ENCODE peak calls at places on chromosomes 11 and 22, in seven cellular contexts. One of them, this sample, is unnamed.

GRCh38 chr11:45560153-45560934 is 105.1 kb downstream of the CHST1 start:
- DNase-seq in neuronal stem cell: no peak
- DNase-seq in IMR-90: no peak
- DNase-seq in mesendoderm: peak; percentile 26
- DNase-seq in H1: no peak
- DNase-seq in trophoblast cell: no peak
- DNase-seq in H9: no peak
- DNase-seq in this sample: no peak

GRCh38 chr11:116641561-116642045 is 131.2 kb downstream of the BUD13 start:
- DNase-seq in neuronal stem cell: peak; percentile 30
- DNase-seq in H1: peak; percentile 39
- DNase-seq in H9: peak; percentile 83
- DNase-seq in mesendoderm: peak; percentile 60
- DNase-seq in IMR-90: no peak
- DNase-seq in trophoblast cell: peak; percentile 59
- DNase-seq in this sample: no peak

GRCh38 chr11:79486239-79486984 is 45.6 kb upstream of the TENM4 start:
- DNase-seq in H9: no peak
- DNase-seq in IMR-90: no peak
- DNase-seq in neuronal stem cell: no peak
- DNase-seq in H1: no peak
- DNase-seq in mesendoderm: peak; percentile 85
- DNase-seq in trophoblast cell: peak; percentile 3
- DNase-seq in this sample: no peak

GRCh38 chr11:20289732-20290131 is 73.8 kb upstream of the HTATIP2 start:
- DNase-seq in IMR-90: no peak
- DNase-seq in neuronal stem cell: no peak
- DNase-seq in mesendoderm: no peak
- DNase-seq in H9: no peak
- DNase-seq in H1: no peak
- DNase-seq in trophoblast cell: no peak
- DNase-seq in this sample: no peak

GRCh38 chr22:30890689-30891442 is 77.7 kb downstream of the MORC2 start:
- DNase-seq in neuronal stem cell: peak; percentile 26
- DNase-seq in IMR-90: peak; percentile 10
- DNase-seq in trophoblast cell: peak; percentile 66
- DNase-seq in mesendoderm: peak; percentile 57
- DNase-seq in H9: peak; percentile 74
- DNase-seq in H1: no peak
- DNase-seq in this sample: peak; percentile 12

GRCh38 chr22:48152154-48152775 is 1389.8 kb downstream of the TBC1D22A start:
- DNase-seq in H9: no peak
- DNase-seq in mesendoderm: no peak
- DNase-seq in neuronal stem cell: no peak
- DNase-seq in trophoblast cell: no peak
- DNase-seq in H1: no peak
- DNase-seq in IMR-90: no peak
- DNase-seq in this sample: no peak

GRCh38 chr22:50017701-50018224 is 5.2 kb upstream of the IL17REL start:
- DNase-seq in IMR-90: no peak
- DNase-seq in H9: no peak
- DNase-seq in mesendoderm: no peak
- DNase-seq in neuronal stem cell: no peak
- DNase-seq in trophoblast cell: no peak
- DNase-seq in H1: no peak
- DNase-seq in this sample: no peak

GRCh38 chr11:32149748-32150147 is 58.9 kb downstream of the RCN1 start:
- DNase-seq in H9: no peak
- DNase-seq in IMR-90: no peak
- DNase-seq in H1: no peak
- DNase-seq in neuronal stem cell: no peak
- DNase-seq in trophoblast cell: no peak
- DNase-seq in mesendoderm: no peak
- DNase-seq in this sample: no peak

GRCh38 chr11:100719809-100720221 is 32.7 kb downstream of the ARHGAP42 start:
- DNase-seq in IMR-90: peak; percentile 79
- DNase-seq in trophoblast cell: peak; percentile 9
- DNase-seq in neuronal stem cell: no peak
- DNase-seq in H1: no peak
- DNase-seq in mesendoderm: peak; percentile 98
- DNase-seq in H9: peak; percentile 62
- DNase-seq in this sample: peak; percentile 87

GRCh38 chr11:133982901-133983300 is 26.1 kb upstream of the IGSF9B start:
- DNase-seq in H1: no peak
- DNase-seq in neuronal stem cell: no peak
- DNase-seq in trophoblast cell: no peak
- DNase-seq in mesendoderm: no peak
- DNase-seq in IMR-90: no peak
- DNase-seq in H9: no peak
- DNase-seq in this sample: no peak

GRCh38 chr22:39967996-39968968 is 8.1 kb downstream of the TMA7B start:
- DNase-seq in mesendoderm: peak; percentile 62
- DNase-seq in trophoblast cell: no peak
- DNase-seq in H1: no peak
- DNase-seq in H9: no peak
- DNase-seq in IMR-90: no peak
- DNase-seq in neuronal stem cell: peak; percentile 41
- DNase-seq in this sample: no peak

GRCh38 chr11:125454047-125454446 is 42.0 kb downstream of the FEZ1 start:
- DNase-seq in neuronal stem cell: no peak
- DNase-seq in IMR-90: no peak
- DNase-seq in mesendoderm: peak; percentile 19
- DNase-seq in H9: no peak
- DNase-seq in H1: no peak
- DNase-seq in trophoblast cell: no peak
- DNase-seq in this sample: no peak

GRCh38 chr11:124863826-124864165 is 1.4 kb upstream of the ROBO3 start:
- DNase-seq in neuronal stem cell: no peak
- DNase-seq in H1: no peak
- DNase-seq in mesendoderm: peak; percentile 26
- DNase-seq in IMR-90: no peak
- DNase-seq in trophoblast cell: no peak
- DNase-seq in H9: no peak
- DNase-seq in this sample: no peak

GRCh38 chr11:11842426-11843008 is 745 bp downstream of the USP47 start:
- DNase-seq in IMR-90: peak; percentile 86
- DNase-seq in H1: no peak
- DNase-seq in H9: no peak
- DNase-seq in mesendoderm: peak; percentile 87
- DNase-seq in neuronal stem cell: peak; percentile 53
- DNase-seq in trophoblast cell: peak; percentile 79
- DNase-seq in this sample: peak; percentile 93

GRCh38 chr22:44328326-44328725 is 15.6 kb upstream of the SHISAL1 start:
- DNase-seq in IMR-90: no peak
- DNase-seq in neuronal stem cell: no peak
- DNase-seq in trophoblast cell: no peak
- DNase-seq in H9: no peak
- DNase-seq in mesendoderm: no peak
- DNase-seq in H1: no peak
- DNase-seq in this sample: no peak

GRCh38 chr11:14315130-14315529 is 43.9 kb downstream of the RRAS2 start:
- DNase-seq in H9: no peak
- DNase-seq in H1: no peak
- DNase-seq in mesendoderm: no peak
- DNase-seq in trophoblast cell: no peak
- DNase-seq in neuronal stem cell: no peak
- DNase-seq in IMR-90: no peak
- DNase-seq in this sample: no peak
- H3K9ac ChIP-seq in H9: no peak overlapping the region
- H3K9ac ChIP-seq in H1: no peak overlapping the region
- H3K9ac ChIP-seq in mesendoderm: no peak overlapping the region
- H3K9ac ChIP-seq in trophoblast cell: no peak overlapping the region
- H3K9ac ChIP-seq in neuronal stem cell: no peak overlapping the region
- H3K9ac ChIP-seq in IMR-90: no peak overlapping the region
- H3K9ac ChIP-seq in this sample: no peak overlapping the region

GRCh38 chr11:17607083-17607429 is 60.0 kb downstream of the OTOG start:
- DNase-seq in trophoblast cell: no peak
- DNase-seq in mesendoderm: no peak
- DNase-seq in H1: no peak
- DNase-seq in H9: no peak
- DNase-seq in IMR-90: no peak
- DNase-seq in neuronal stem cell: no peak
- DNase-seq in this sample: no peak

GRCh38 chr11:17609536-17610401 is 62.7 kb downstream of the OTOG start:
- DNase-seq in H1: no peak
- DNase-seq in IMR-90: no peak
- DNase-seq in mesendoderm: no peak
- DNase-seq in H9: no peak
- DNase-seq in neuronal stem cell: no peak
- DNase-seq in trophoblast cell: no peak
- DNase-seq in this sample: no peak

GRCh38 chr11:17606206-17607082 is 59.4 kb downstream of the OTOG start:
- DNase-seq in neuronal stem cell: no peak
- DNase-seq in mesendoderm: no peak
- DNase-seq in IMR-90: no peak
- DNase-seq in H1: no peak
- DNase-seq in trophoblast cell: no peak
- DNase-seq in H9: no peak
- DNase-seq in this sample: no peak

GRCh38 chr11:17608830-17609229 is 61.8 kb downstream of the OTOG start:
- DNase-seq in IMR-90: no peak
- DNase-seq in trophoblast cell: no peak
- DNase-seq in mesendoderm: no peak
- DNase-seq in H9: no peak
- DNase-seq in H1: no peak
- DNase-seq in neuronal stem cell: no peak
- DNase-seq in this sample: no peak

GRCh38 chr11:17607572-17608570 is 60.8 kb downstream of the OTOG start:
- DNase-seq in trophoblast cell: no peak
- DNase-seq in H9: no peak
- DNase-seq in mesendoderm: no peak
- DNase-seq in neuronal stem cell: no peak
- DNase-seq in IMR-90: no peak
- DNase-seq in H1: no peak
- DNase-seq in this sample: no peak
- H2BK5ac ChIP-seq in trophoblast cell: no peak overlapping the region
- H2BK5ac ChIP-seq in H9: no peak overlapping the region
- H2BK5ac ChIP-seq in mesendoderm: no peak overlapping the region
- H2BK5ac ChIP-seq in neuronal stem cell: peak overlapping the region; percentile 35
- H2BK5ac ChIP-seq in IMR-90: no peak overlapping the region
- H2BK5ac ChIP-seq in H1: no peak overlapping the region
- H2BK5ac ChIP-seq in this sample: no peak overlapping the region

GRCh38 chr22:35896306-35896705 is 132.3 kb downstream of the RBFOX2 start:
- DNase-seq in mesendoderm: no peak
- DNase-seq in H9: no peak
- DNase-seq in trophoblast cell: no peak
- DNase-seq in neuronal stem cell: no peak
- DNase-seq in H1: no peak
- DNase-seq in IMR-90: no peak
- DNase-seq in this sample: no peak

GRCh38 chr22:35900483-35901168 is 128.0 kb downstream of the RBFOX2 start:
- DNase-seq in IMR-90: peak; percentile 81
- DNase-seq in neuronal stem cell: no peak
- DNase-seq in H9: no peak
- DNase-seq in H1: no peak
- DNase-seq in trophoblast cell: peak; percentile 51
- DNase-seq in mesendoderm: peak; percentile 78
- DNase-seq in this sample: peak; percentile 61

GRCh38 chr22:35904332-35904692 is 124.3 kb downstream of the RBFOX2 start:
- DNase-seq in IMR-90: no peak
- DNase-seq in mesendoderm: no peak
- DNase-seq in H9: no peak
- DNase-seq in neuronal stem cell: no peak
- DNase-seq in H1: no peak
- DNase-seq in trophoblast cell: no peak
- DNase-seq in this sample: no peak

GRCh38 chr22:35903571-35904331 is 124.9 kb downstream of the RBFOX2 start:
- DNase-seq in mesendoderm: peak; percentile 63
- DNase-seq in H1: no peak
- DNase-seq in IMR-90: no peak
- DNase-seq in trophoblast cell: peak; percentile 17
- DNase-seq in neuronal stem cell: no peak
- DNase-seq in H9: no peak
- DNase-seq in this sample: no peak

GRCh38 chr22:35899736-35900135 is 128.9 kb downstream of the RBFOX2 start:
- DNase-seq in neuronal stem cell: no peak
- DNase-seq in H1: no peak
- DNase-seq in mesendoderm: peak; percentile 78
- DNase-seq in H9: no peak
- DNase-seq in IMR-90: no peak
- DNase-seq in trophoblast cell: peak; percentile 91
- DNase-seq in this sample: no peak
- H3K9ac ChIP-seq in neuronal stem cell: no peak overlapping the region
- H3K9ac ChIP-seq in H1: no peak overlapping the region
- H3K9ac ChIP-seq in mesendoderm: no peak overlapping the region
- H3K9ac ChIP-seq in H9: no peak overlapping the region
- H3K9ac ChIP-seq in IMR-90: no peak overlapping the region
- H3K9ac ChIP-seq in trophoblast cell: no peak overlapping the region
- H3K9ac ChIP-seq in this sample: no peak overlapping the region

GRCh38 chr11:57203359-57203758 is 21.6 kb downstream of the LRRC55 start:
- DNase-seq in mesendoderm: no peak
- DNase-seq in H9: no peak
- DNase-seq in IMR-90: peak; percentile 48
- DNase-seq in trophoblast cell: no peak
- DNase-seq in neuronal stem cell: no peak
- DNase-seq in H1: no peak
- DNase-seq in this sample: no peak

GRCh38 chr11:57202282-57202681 is 20.5 kb downstream of the LRRC55 start:
- DNase-seq in H1: no peak
- DNase-seq in trophoblast cell: no peak
- DNase-seq in H9: no peak
- DNase-seq in neuronal stem cell: no peak
- DNase-seq in mesendoderm: no peak
- DNase-seq in IMR-90: no peak
- DNase-seq in this sample: no peak

GRCh38 chr11:57207160-57207559 is 25.4 kb downstream of the LRRC55 start:
- DNase-seq in mesendoderm: no peak
- DNase-seq in neuronal stem cell: no peak
- DNase-seq in trophoblast cell: no peak
- DNase-seq in IMR-90: no peak
- DNase-seq in H1: no peak
- DNase-seq in H9: no peak
- DNase-seq in this sample: no peak

GRCh38 chr11:57203882-57204281 is 22.1 kb downstream of the LRRC55 start:
- DNase-seq in mesendoderm: no peak
- DNase-seq in IMR-90: no peak
- DNase-seq in H1: no peak
- DNase-seq in neuronal stem cell: no peak
- DNase-seq in H9: no peak
- DNase-seq in trophoblast cell: no peak
- DNase-seq in this sample: no peak

DNA sequence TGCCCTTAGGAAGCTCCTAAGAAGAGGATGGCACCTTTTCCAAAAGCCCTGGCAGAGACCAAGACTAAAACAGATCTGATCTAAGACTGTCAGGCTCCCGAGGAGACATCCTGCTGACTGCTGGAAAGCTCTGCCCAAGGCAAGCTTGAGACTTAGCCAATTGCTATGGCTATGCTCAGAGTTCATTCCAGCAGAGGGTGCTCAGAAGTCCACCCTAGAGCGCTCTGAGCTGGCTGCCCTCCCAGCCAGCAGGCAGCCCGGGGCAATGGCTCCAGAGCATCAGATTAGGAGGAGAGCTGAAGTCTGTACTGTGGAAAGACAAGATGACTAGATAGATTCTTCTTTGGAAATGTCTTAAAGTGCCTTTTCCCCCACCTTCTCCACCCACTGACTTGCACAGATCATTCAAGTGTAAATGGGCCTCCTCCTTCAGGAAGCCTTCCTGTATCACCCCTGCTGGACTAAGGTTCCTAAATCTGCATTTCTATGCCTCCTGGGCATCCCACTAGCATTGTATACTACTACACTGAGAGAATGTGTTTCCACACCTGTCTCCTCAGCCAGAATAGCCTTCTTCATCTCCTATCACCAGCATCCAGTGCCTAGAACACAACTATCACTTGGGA is 23.4 kb downstream of the LRRC55 start:
- DNase-seq in H9: peak; percentile 57
- DNase-seq in IMR-90: peak; percentile 62
- DNase-seq in neuronal stem cell: no peak
- DNase-seq in H1: no peak
- DNase-seq in trophoblast cell: peak; percentile 80
- DNase-seq in mesendoderm: peak; percentile 79
- DNase-seq in this sample: no peak
- H2BK5ac ChIP-seq in H9: no peak overlapping the region
- H2BK5ac ChIP-seq in IMR-90: no peak overlapping the region
- H2BK5ac ChIP-seq in neuronal stem cell: no peak overlapping the region
- H2BK5ac ChIP-seq in H1: peak overlapping the region; percentile 72
- H2BK5ac ChIP-seq in trophoblast cell: no peak overlapping the region
- H2BK5ac ChIP-seq in mesendoderm: no peak overlapping the region
- H2BK5ac ChIP-seq in this sample: no peak overlapping the region